ENCODE peak calls at places on chromosomes 5 and 9, in six cellular contexts. T is CD8-positive, alpha-beta T cell; N is suprapubic skin; W is aorta; C is mammary epithelial cell; Z is mesendoderm. J is an unnamed sample.

GRCh38 chr9:126595982-126596381 is 17.7 kb upstream of the LMX1B start:
- DNase-seq in T (no peak), N (no peak), W (no peak), C (no peak), Z (no peak), J (no peak)

GRCh38 chr5:127229185-127229889 is 61.3 kb upstream of the MEGF10 start:
- DNase-seq in T (peak; percentile 82), N (peak; percentile 72), W (peak; percentile 82), C (peak; percentile 24), Z (peak; percentile 57), J (peak; percentile 67)

GRCh38 chr9:84991506-84991855 is 322.0 kb downstream of the NTRK2 start:
- DNase-seq in T (no peak), N (no peak), W (no peak), C (no peak), Z (no peak), J (no peak)

GRCh38 chr9:35311891-35312639 is 150.3 kb downstream of the UNC13B start:
- DNase-seq in T (no peak), N (no peak), W (no peak), C (no peak), Z (no peak), J (peak; percentile 57)

GRCh38 chr5:14724633-14725032 is 60.1 kb downstream of the OTULIN start:
- DNase-seq in T (no peak), N (no peak), W (no peak), C (no peak), Z (no peak), J (no peak)

GRCh38 chr9:79895232-79895631 is 323.5 kb downstream of the TLE4 start:
- DNase-seq in T (no peak), N (no peak), W (no peak), C (no peak), Z (no peak), J (no peak)

GRCh38 chr5:58450811-58451629 is 8.9 kb downstream of the PLK2 start:
- DNase-seq in T (no peak), N (no peak), W (no peak), C (peak; percentile 45), Z (no peak), J (no peak)

GRCh38 chr5:10036136-10036535 is 213.6 kb downstream of the ATPSCKMT start:
- DNase-seq in T (no peak), N (no peak), W (no peak), C (peak; percentile 68), Z (no peak), J (no peak)

GRCh38 chr9:19551124-19551929 is 142.5 kb downstream of the ACER2 start:
- DNase-seq in T (no peak), N (no peak), W (no peak), C (no peak), Z (peak; percentile 37), J (no peak)

GRCh38 chr5:11069041-11069440 is 308.0 kb upstream of the DAP start:
- DNase-seq in T (no peak), N (no peak), W (no peak), C (no peak), Z (peak; percentile 55), J (no peak)

GRCh38 chr5:177487975-177488374 is 9.4 kb downstream of the PDLIM7 start:
- DNase-seq in T (no peak), N (no peak), W (no peak), C (no peak), Z (no peak), J (no peak)

GRCh38 chr5:148401604-148402003 is 17.8 kb downstream of the FBXO38 start:
- DNase-seq in T (no peak), N (no peak), W (no peak), C (no peak), Z (no peak), J (no peak)

GRCh38 chr9:135791431-135792267 is 89.7 kb downstream of the KCNT1 start:
- DNase-seq in T (no peak), N (no peak), W (no peak), C (no peak), Z (no peak), J (peak; percentile 22)

GRCh38 chr5:152688561-152689274 is 283.6 kb upstream of the NMUR2 start:
- DNase-seq in T (no peak), N (no peak), W (peak; percentile 57), C (peak; percentile 92), Z (peak; percentile 42), J (peak; percentile 28)

GRCh38 chr5:103111458-103111857 is 8.5 kb downstream of the GIN1 start:
- DNase-seq in T (no peak), N (no peak), W (no peak), C (no peak), Z (no peak), J (no peak)

GRCh38 chr9:76463211-76463610 is 4.2 kb downstream of the GCNT1 start:
- DNase-seq in T (no peak), N (no peak), W (no peak), C (no peak), Z (no peak), J (no peak)

GRCh38 chr9:15480028-15480427 is 30.7 kb downstream of the PSIP1 start:
- DNase-seq in T (no peak), N (no peak), W (no peak), C (no peak), Z (no peak), J (no peak)

DNA sequence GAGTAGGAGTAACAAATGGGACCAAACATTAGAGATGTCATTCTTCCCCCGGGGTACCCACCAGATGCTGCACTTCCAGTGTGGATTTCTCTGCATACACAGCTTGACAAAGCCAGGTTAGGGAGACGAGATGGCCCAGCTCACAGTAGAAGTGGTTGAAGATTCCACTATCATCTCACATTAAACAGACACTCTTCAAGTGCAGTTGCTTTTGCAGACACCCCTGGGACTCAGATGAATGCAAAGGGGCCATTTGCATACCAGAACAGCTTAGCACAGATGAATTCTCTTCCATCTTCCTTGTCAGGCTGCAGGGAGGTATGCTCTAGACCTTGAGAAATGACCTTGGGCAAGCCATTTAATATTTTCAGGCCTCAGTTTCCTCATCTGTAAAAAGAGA is 12.6 kb upstream of the C5orf58 start:
- DNase-seq in T (no peak), N (no peak), W (no peak), C (no peak), Z (peak; percentile 18), J (no peak)
- H3K27ac ChIP-seq in T (no peak overlapping the region), N (no peak overlapping the region), W (no peak overlapping the region), C (no peak overlapping the region), Z (no peak overlapping the region), J (no peak overlapping the region)

GRCh38 chr9:131976157-131976740 is 103.4 kb downstream of the MED27 start:
- DNase-seq in T (no peak), N (no peak), W (no peak), C (no peak), Z (no peak), J (no peak)
- H3K4me1 ChIP-seq in T (no peaks in the 10 kb centered on the region), N (peaks cover 6% of the 10 kb centered on the region), W (no peaks in the 10 kb centered on the region), C (no peaks in the 10 kb centered on the region), Z (no peaks in the 10 kb centered on the region), J (no peaks in the 10 kb centered on the region)

GRCh38 chr9:21031818-21032203 is 371 bp upstream of the HACD4 start:
- DNase-seq in T (no peak), N (no peak), W (peak; percentile 70), C (no peak), Z (no peak), J (peak; percentile 44)
- H3K27ac ChIP-seq in T (peak overlapping the region; percentile 79), N (peak overlapping the region; percentile 56), W (no peak overlapping the region), C (no peak overlapping the region), Z (peak overlapping the region; percentile 20), J (no peak overlapping the region)

GRCh38 chr9:134365115-134365596 is 38.9 kb downstream of the RXRA start:
- DNase-seq in T (no peak), N (no peak), W (no peak), C (no peak), Z (no peak), J (no peak)

GRCh38 chr9:134366223-134367031 is 40.2 kb downstream of the RXRA start:
- DNase-seq in T (no peak), N (peak; percentile 96), W (peak; percentile 95), C (peak; percentile 58), Z (no peak), J (peak; percentile 96)

GRCh38 chr9:134365791-134366222 is 39.6 kb downstream of the RXRA start:
- DNase-seq in T (no peak), N (peak; percentile 86), W (no peak), C (peak; percentile 36), Z (peak; percentile 33), J (peak; percentile 88)

GRCh38 chr9:134363450-134363849 is 37.2 kb downstream of the RXRA start:
- DNase-seq in T (no peak), N (no peak), W (no peak), C (no peak), Z (no peak), J (no peak)

DNA sequence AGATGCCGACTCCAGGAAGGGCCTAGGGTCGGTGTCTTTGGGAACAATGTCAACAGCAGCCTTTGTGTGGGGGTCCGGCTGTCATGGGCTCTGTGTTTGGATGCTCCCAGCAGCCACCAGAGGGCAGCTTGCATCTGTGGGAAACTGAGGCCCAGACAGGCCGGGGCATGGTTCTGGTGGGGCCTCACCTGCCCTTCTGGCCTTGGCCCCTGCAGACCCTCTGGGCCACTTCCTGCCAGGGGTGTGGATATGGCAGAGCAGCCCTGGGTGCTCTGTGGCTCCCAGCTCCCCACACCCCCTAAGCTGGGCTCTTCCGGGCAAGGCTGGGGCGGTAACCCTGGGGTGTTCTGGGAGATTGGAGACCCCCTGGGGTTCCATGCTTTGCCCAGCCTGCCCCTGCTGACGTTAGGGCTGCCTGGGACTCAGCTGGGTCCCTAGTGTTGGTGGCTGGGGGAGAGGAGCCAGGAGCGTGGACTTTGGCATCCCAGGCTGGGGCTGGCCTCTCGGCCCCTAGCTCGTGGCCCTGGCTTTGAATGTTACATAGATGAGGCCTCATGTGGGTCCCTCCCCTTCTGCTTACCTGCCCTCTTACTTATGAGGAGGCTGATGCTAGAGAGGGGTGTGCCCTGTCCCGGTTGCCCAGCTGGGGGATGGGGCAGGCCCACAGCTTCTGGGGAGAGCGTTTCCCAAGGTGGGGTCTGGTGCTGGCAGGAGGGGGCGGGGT is 38.3 kb downstream of the RXRA start:
- DNase-seq in T (no peak), N (no peak), W (no peak), C (no peak), Z (no peak), J (no peak)
- H3K4me1 ChIP-seq in T (no peaks in the 10 kb centered on the region), N (peaks cover 96% of the 10 kb centered on the region), W (no peaks in the 10 kb centered on the region), C (peaks cover 38% of the 10 kb centered on the region), Z (no peaks in the 10 kb centered on the region), J (peaks cover 19% of the 10 kb centered on the region)

J was measured in right cardiac atrium.